ENCODE peak calls at places on chromosomes 13 and 19, in four cellular contexts. One of them, this sample, is unnamed.
A peak's percentile ranks its signal among the peaks of the same experiment; 100 is the strongest.

GRCh38 chr13:108769213-108770070 is 140.0 kb downstream of the MYO16 start:
- DNase-seq in choroid plexus epithelial cell: peak; percentile 58
- DNase-seq in K562: peak; percentile 57
- DNase-seq in fibroblast of pulmonary artery: peak; percentile 1
- DNase-seq in this sample: no peak

GRCh38 chr13:99948411-99948810 is 23.2 kb downstream of the ZIC5 start:
- DNase-seq in choroid plexus epithelial cell: no peak
- DNase-seq in K562: no peak
- DNase-seq in fibroblast of pulmonary artery: no peak
- DNase-seq in this sample: no peak

GRCh38 chr19:23263870-23264590 is 13.8 kb upstream of the ZNF724 start:
- DNase-seq in choroid plexus epithelial cell: peak; percentile 2
- DNase-seq in K562: no peak
- DNase-seq in fibroblast of pulmonary artery: no peak
- DNase-seq in this sample: peak; percentile 30

GRCh38 chr19:11410682-11411081 is 8.4 kb downstream of the RGL3 start:
- DNase-seq in choroid plexus epithelial cell: peak; percentile 39
- DNase-seq in K562: no peak
- DNase-seq in fibroblast of pulmonary artery: peak; percentile 11
- DNase-seq in this sample: no peak

GRCh38 chr19:54154603-54155345 is 4.7 kb downstream of the LENG1 start:
- DNase-seq in choroid plexus epithelial cell: no peak
- DNase-seq in K562: no peak
- DNase-seq in fibroblast of pulmonary artery: peak; percentile 33
- DNase-seq in this sample: peak; percentile 75

GRCh38 chr13:111943229-111943795 is 123.6 kb upstream of the SOX1 start:
- DNase-seq in choroid plexus epithelial cell: no peak
- DNase-seq in K562: no peak
- DNase-seq in fibroblast of pulmonary artery: no peak
- DNase-seq in this sample: no peak

GRCh38 chr13:74288361-74288911 is 154.2 kb upstream of the KLF12 start:
- DNase-seq in choroid plexus epithelial cell: no peak
- DNase-seq in K562: no peak
- DNase-seq in fibroblast of pulmonary artery: no peak
- DNase-seq in this sample: peak; percentile 36

GRCh38 chr19:6730153-6730804 is 7.1 kb downstream of the GPR108 start:
- DNase-seq in choroid plexus epithelial cell: peak; percentile 48
- DNase-seq in K562: peak; percentile 96
- DNase-seq in fibroblast of pulmonary artery: no peak
- DNase-seq in this sample: peak; percentile 82

GRCh38 chr13:72141845-72142470 is 275.0 kb upstream of the DACH1 start:
- DNase-seq in choroid plexus epithelial cell: peak; percentile 88
- DNase-seq in K562: no peak
- DNase-seq in fibroblast of pulmonary artery: peak; percentile 79
- DNase-seq in this sample: no peak

GRCh38 chr19:12872941-12873890 is 8.0 kb downstream of the DNASE2 start:
- DNase-seq in choroid plexus epithelial cell: peak; percentile 62
- DNase-seq in K562: peak; percentile 84
- DNase-seq in fibroblast of pulmonary artery: peak; percentile 75
- DNase-seq in this sample: peak; percentile 88

GRCh38 chr19:15113245-15114152 is 6.3 kb downstream of the SYDE1 start:
- DNase-seq in choroid plexus epithelial cell: peak; percentile 27
- DNase-seq in K562: no peak
- DNase-seq in fibroblast of pulmonary artery: no peak
- DNase-seq in this sample: no peak

GRCh38 chr19:1980068-1980467 is 35.4 kb downstream of the BTBD2 start:
- DNase-seq in choroid plexus epithelial cell: no peak
- DNase-seq in K562: no peak
- DNase-seq in fibroblast of pulmonary artery: no peak
- DNase-seq in this sample: no peak

GRCh38 chr13:53124568-53125094 is 96.0 kb downstream of the OLFM4 start:
- DNase-seq in choroid plexus epithelial cell: no peak
- DNase-seq in K562: no peak
- DNase-seq in fibroblast of pulmonary artery: no peak
- DNase-seq in this sample: no peak

GRCh38 chr13:49240017-49240416 is 7.7 kb upstream of the CDADC1 start:
- DNase-seq in choroid plexus epithelial cell: peak; percentile 64
- DNase-seq in K562: no peak
- DNase-seq in fibroblast of pulmonary artery: peak; percentile 51
- DNase-seq in this sample: peak; percentile 68

GRCh38 chr19:49338691-49339363 is 3.6 kb downstream of the CD37 start:
- DNase-seq in choroid plexus epithelial cell: peak; percentile 66
- DNase-seq in K562: peak; percentile 98
- DNase-seq in fibroblast of pulmonary artery: peak; percentile 44
- DNase-seq in this sample: peak; percentile 46

GRCh38 chr19:10270180-10270615 is 722 bp upstream of the ICAM1 start:
- DNase-seq in choroid plexus epithelial cell: peak; percentile 48
- DNase-seq in K562: peak; percentile 72
- DNase-seq in fibroblast of pulmonary artery: peak; percentile 53
- DNase-seq in this sample: peak; percentile 90

GRCh38 chr13:33676700-33677048 is 141.3 kb upstream of the RFC3 start:
- DNase-seq in choroid plexus epithelial cell: peak; percentile 73
- DNase-seq in K562: no peak
- DNase-seq in fibroblast of pulmonary artery: peak; percentile 67
- DNase-seq in this sample: peak; percentile 12

GRCh38 chr13:25032160-25032559 is 63.8 kb upstream of the PABPC3 start:
- DNase-seq in choroid plexus epithelial cell: no peak
- DNase-seq in K562: no peak
- DNase-seq in fibroblast of pulmonary artery: no peak
- DNase-seq in this sample: no peak

GRCh38 chr13:74771964-74772363 is 637.8 kb upstream of the KLF12 start:
- DNase-seq in choroid plexus epithelial cell: peak; percentile 83
- DNase-seq in K562: no peak
- DNase-seq in fibroblast of pulmonary artery: peak; percentile 78
- DNase-seq in this sample: no peak

GRCh38 chr13:73000027-73000674 is 58.7 kb upstream of the KLF5 start:
- DNase-seq in choroid plexus epithelial cell: peak; percentile 35
- DNase-seq in K562: no peak
- DNase-seq in fibroblast of pulmonary artery: peak; percentile 54
- DNase-seq in this sample: peak; percentile 7

GRCh38 chr19:19997656-19998268 is 41.5 kb downstream of the ZNF682 start:
- DNase-seq in choroid plexus epithelial cell: no peak
- DNase-seq in K562: peak; percentile 17
- DNase-seq in fibroblast of pulmonary artery: no peak
- DNase-seq in this sample: peak; percentile 70

GRCh38 chr13:39419068-39419467 is 183.9 kb downstream of the LHFPL6 start:
- DNase-seq in choroid plexus epithelial cell: no peak
- DNase-seq in K562: no peak
- DNase-seq in fibroblast of pulmonary artery: no peak
- DNase-seq in this sample: no peak

GRCh38 chr13:35771898-35772297 is 295.4 kb upstream of the MAB21L1 start:
- DNase-seq in choroid plexus epithelial cell: peak; percentile 93
- DNase-seq in K562: no peak
- DNase-seq in fibroblast of pulmonary artery: peak; percentile 64
- DNase-seq in this sample: no peak

GRCh38 chr19:2103308-2103707 is 6.6 kb downstream of the IZUMO4 start:
- DNase-seq in choroid plexus epithelial cell: no peak
- DNase-seq in K562: no peak
- DNase-seq in fibroblast of pulmonary artery: no peak
- DNase-seq in this sample: no peak

GRCh38 chr19:21202865-21203494 is 61.1 kb downstream of the ZNF431 start:
- DNase-seq in choroid plexus epithelial cell: no peak
- DNase-seq in K562: peak; percentile 53
- DNase-seq in fibroblast of pulmonary artery: peak; percentile 29
- DNase-seq in this sample: peak; percentile 41

GRCh38 chr13:68066879-68067513 is 836.9 kb upstream of the PCDH9 start:
- DNase-seq in choroid plexus epithelial cell: no peak
- DNase-seq in K562: no peak
- DNase-seq in fibroblast of pulmonary artery: no peak
- DNase-seq in this sample: no peak

GRCh38 chr19:51329411-51329810 is 12.5 kb downstream of the VSIG10L start:
- DNase-seq in choroid plexus epithelial cell: no peak
- DNase-seq in K562: no peak
- DNase-seq in fibroblast of pulmonary artery: no peak
- DNase-seq in this sample: no peak

GRCh38 chr13:28636677-28637317 is 22.1 kb upstream of the POMP start:
- DNase-seq in choroid plexus epithelial cell: peak; percentile 89
- DNase-seq in K562: peak; percentile 35
- DNase-seq in fibroblast of pulmonary artery: peak; percentile 87
- DNase-seq in this sample: peak; percentile 81

GRCh38 chr13:71240906-71241305 is 626.1 kb downstream of the DACH1 start:
- DNase-seq in choroid plexus epithelial cell: peak; percentile 65
- DNase-seq in K562: no peak
- DNase-seq in fibroblast of pulmonary artery: peak; percentile 61
- DNase-seq in this sample: peak; percentile 1

GRCh38 chr13:100510208-100510997 is 78.2 kb downstream of the GGACT start:
- DNase-seq in choroid plexus epithelial cell: no peak
- DNase-seq in K562: no peak
- DNase-seq in fibroblast of pulmonary artery: no peak
- DNase-seq in this sample: no peak

GRCh38 chr19:41914906-41915247 is 13.4 kb downstream of the ERFL start:
- DNase-seq in choroid plexus epithelial cell: no peak
- DNase-seq in K562: no peak
- DNase-seq in fibroblast of pulmonary artery: no peak
- DNase-seq in this sample: no peak
- TF ChIP-seq CTCF in choroid plexus epithelial cell: no peak
- TF ChIP-seq CTCF in K562: no peak
- TF ChIP-seq CTCF in fibroblast of pulmonary artery: no peak
- TF ChIP-seq CTCF in this sample: no peak

GRCh38 chr19:33720155-33720493 is 76.5 kb upstream of the KCTD15 start:
- DNase-seq in choroid plexus epithelial cell: no peak
- DNase-seq in K562: no peak
- DNase-seq in fibroblast of pulmonary artery: no peak
- DNase-seq in this sample: no peak

GRCh38 chr19:33717878-33718277 is 78.8 kb upstream of the KCTD15 start:
- DNase-seq in choroid plexus epithelial cell: no peak
- DNase-seq in K562: no peak
- DNase-seq in fibroblast of pulmonary artery: no peak
- DNase-seq in this sample: no peak

GRCh38 chr19:33719366-33720154 is 77.1 kb upstream of the KCTD15 start:
- DNase-seq in choroid plexus epithelial cell: no peak
- DNase-seq in K562: no peak
- DNase-seq in fibroblast of pulmonary artery: no peak
- DNase-seq in this sample: no peak

GRCh38 chr19:33720691-33721682 is 75.7 kb upstream of the KCTD15 start:
- DNase-seq in choroid plexus epithelial cell: no peak
- DNase-seq in K562: peak; percentile 20
- DNase-seq in fibroblast of pulmonary artery: no peak
- DNase-seq in this sample: no peak

GRCh38 chr19:33718668-33719259 is 77.9 kb upstream of the KCTD15 start:
- DNase-seq in choroid plexus epithelial cell: no peak
- DNase-seq in K562: no peak
- DNase-seq in fibroblast of pulmonary artery: no peak
- DNase-seq in this sample: no peak
- TF ChIP-seq CTCF in choroid plexus epithelial cell: no peak
- TF ChIP-seq CTCF in K562: no peak
- TF ChIP-seq CTCF in fibroblast of pulmonary artery: no peak
- TF ChIP-seq CTCF in this sample: no peak

GRCh38 chr13:98942485-98942884 is 35.4 kb downstream of the DOCK9 start:
- DNase-seq in choroid plexus epithelial cell: no peak
- DNase-seq in K562: no peak
- DNase-seq in fibroblast of pulmonary artery: no peak
- DNase-seq in this sample: no peak

GRCh38 chr13:98942997-98943396 is 34.9 kb downstream of the DOCK9 start:
- DNase-seq in choroid plexus epithelial cell: no peak
- DNase-seq in K562: no peak
- DNase-seq in fibroblast of pulmonary artery: no peak
- DNase-seq in this sample: no peak

GRCh38 chr13:98941536-98941935 is 36.3 kb downstream of the DOCK9 start:
- DNase-seq in choroid plexus epithelial cell: no peak
- DNase-seq in K562: no peak
- DNase-seq in fibroblast of pulmonary artery: no peak
- DNase-seq in this sample: no peak

GRCh38 chr13:98945863-98946605 is 31.8 kb downstream of the DOCK9 start:
- DNase-seq in choroid plexus epithelial cell: no peak
- DNase-seq in K562: no peak
- DNase-seq in fibroblast of pulmonary artery: no peak
- DNase-seq in this sample: no peak

DNA sequence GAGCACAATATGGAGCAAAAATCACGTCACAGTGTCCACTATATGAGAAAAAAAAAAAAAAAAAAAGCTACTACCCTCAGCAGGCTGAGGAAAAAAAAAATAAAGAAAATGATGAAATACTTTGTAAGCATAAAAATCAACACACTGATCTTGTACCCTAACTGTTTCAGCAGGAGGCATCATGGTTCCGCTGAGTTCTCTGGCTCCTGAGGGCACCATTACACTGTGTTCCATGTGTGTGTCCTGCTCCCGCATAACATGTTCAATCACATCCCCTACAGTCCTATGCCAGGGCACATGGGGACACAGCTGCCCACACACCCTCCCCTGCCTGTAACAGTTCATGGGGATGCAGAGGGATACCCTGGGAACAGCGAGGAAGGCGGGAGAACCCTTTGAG is 33.5 kb downstream of the DOCK9 start:
- DNase-seq in choroid plexus epithelial cell: no peak
- DNase-seq in K562: no peak
- DNase-seq in fibroblast of pulmonary artery: no peak
- DNase-seq in this sample: no peak
- TF ChIP-seq CTCF in choroid plexus epithelial cell: no peak
- TF ChIP-seq CTCF in K562: no peak
- TF ChIP-seq CTCF in fibroblast of pulmonary artery: no peak
- TF ChIP-seq CTCF in this sample: no peak

GRCh38 chr19:29528350-29528945 is 2.7 kb downstream of the VSTM2B start:
- DNase-seq in choroid plexus epithelial cell: peak; percentile 75
- DNase-seq in K562: peak; percentile 77
- DNase-seq in fibroblast of pulmonary artery: peak; percentile 68
- DNase-seq in this sample: peak; percentile 86

GRCh38 chr19:29526730-29527499 is 1.1 kb downstream of the VSTM2B start:
- DNase-seq in choroid plexus epithelial cell: no peak
- DNase-seq in K562: peak; percentile 36
- DNase-seq in fibroblast of pulmonary artery: no peak
- DNase-seq in this sample: peak; percentile 63

GRCh38 chr19:29525901-29526729 is at the start of gene VSTM2B:
- DNase-seq in choroid plexus epithelial cell: no peak
- DNase-seq in K562: peak; percentile 36
- DNase-seq in fibroblast of pulmonary artery: no peak
- DNase-seq in this sample: no peak

GRCh38 chr19:29528946-29529645 is 3.3 kb downstream of the VSTM2B start:
- DNase-seq in choroid plexus epithelial cell: no peak
- DNase-seq in K562: no peak
- DNase-seq in fibroblast of pulmonary artery: no peak
- DNase-seq in this sample: no peak

DNA sequence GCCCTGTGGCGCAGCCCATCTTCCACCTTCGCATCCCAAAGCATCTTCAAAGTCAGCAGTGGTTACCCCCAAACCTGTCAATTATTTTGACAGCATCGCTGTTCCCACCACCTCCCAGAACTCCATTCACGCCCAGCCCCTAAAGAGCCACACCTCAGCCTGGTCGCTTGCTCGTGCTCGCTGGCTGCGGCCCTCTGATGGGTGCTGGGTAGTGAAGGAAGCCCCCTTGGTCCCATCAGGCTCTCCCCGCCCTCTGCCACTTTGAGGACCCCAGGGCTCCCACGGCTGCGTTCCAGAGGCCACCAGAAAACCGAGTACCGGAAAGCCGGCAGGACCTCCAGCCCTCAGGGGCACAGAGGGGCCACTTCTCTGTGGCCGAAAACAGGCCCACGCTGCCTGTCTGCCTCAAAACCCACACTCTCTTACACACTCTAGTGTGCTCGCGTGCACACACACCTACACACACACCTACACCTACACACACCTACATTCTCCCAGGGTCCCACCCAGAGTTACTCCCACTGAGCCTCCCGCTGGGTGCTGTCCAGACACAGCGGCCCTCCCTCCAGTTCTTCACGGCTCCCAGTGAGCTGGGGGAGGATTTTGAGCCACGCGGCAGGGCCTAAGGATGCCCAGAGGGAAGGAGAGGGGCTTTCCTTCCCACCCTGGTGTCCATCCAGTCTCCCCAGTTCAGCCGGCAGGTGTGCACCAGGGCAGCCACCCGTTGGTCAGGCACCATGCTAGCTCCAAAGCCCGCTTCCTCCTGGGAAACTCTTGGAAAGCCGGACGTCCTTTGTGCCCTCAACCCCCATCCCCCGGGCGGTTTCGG is 1.9 kb downstream of the VSTM2B start:
- DNase-seq in choroid plexus epithelial cell: no peak
- DNase-seq in K562: no peak
- DNase-seq in fibroblast of pulmonary artery: no peak
- DNase-seq in this sample: no peak
- TF ChIP-seq CTCF in choroid plexus epithelial cell: no peak
- TF ChIP-seq CTCF in K562: no peak
- TF ChIP-seq CTCF in fibroblast of pulmonary artery: no peak
- TF ChIP-seq CTCF in this sample: no peak

This sample was measured in activated CD8-positive, alpha-beta T cell treated with anti-CD3 and anti-CD28 coated beads for 36 hours.